ENCODE peak calls at places on chromosomes 6 and 20, in six cellular contexts. G, J, Y, C, S and P are unnamed samples. For H3K36me3, the result is how much of the 10 kb centered on the place peaks cover.

GRCh38 chr6:168681748-168682147 is 240.8 kb downstream of the SMOC2 start:
- DNase-seq in G (no peak), J (no peak), Y (no peak), C (no peak), S (no peak), P (no peak)

GRCh38 chr20:5020760-5021159 is 19.4 kb upstream of the SLC23A2 start:
- DNase-seq in G (no peak), J (no peak), Y (no peak), C (no peak), S (no peak), P (no peak)

GRCh38 chr6:104638841-104639290 is 220.9 kb downstream of the HACE1 start:
- DNase-seq in G (no peak), J (no peak), Y (no peak), C (no peak), S (no peak), P (no peak)

GRCh38 chr20:32482251-32483220 is 102.6 kb downstream of the NOL4L start:
- DNase-seq in G (no peak), J (peak), Y (peak), C (peak), S (peak), P (no peak)

GRCh38 chr20:64226686-64227576 is 28.6 kb upstream of the PCMTD2 start:
- DNase-seq in G (no peak), J (no peak), Y (no peak), C (peak), S (no peak), P (no peak)

GRCh38 chr6:27312146-27312949 is at the start of gene POM121L2:
- DNase-seq in G (peak), J (peak), Y (no peak), C (peak), S (peak), P (peak)

GRCh38 chr20:63636752-63637633 is 10.1 kb upstream of the GMEB2 start:
- DNase-seq in G (no peak), J (no peak), Y (no peak), C (no peak), S (no peak), P (no peak)

GRCh38 chr6:132684998-132685397 is 26.0 kb upstream of the TAAR1 start:
- DNase-seq in G (no peak), J (no peak), Y (no peak), C (no peak), S (no peak), P (no peak)

GRCh38 chr6:36122495-36123269 is 7.6 kb upstream of the MAPK13 start:
- DNase-seq in G (no peak), J (no peak), Y (no peak), C (no peak), S (no peak), P (no peak)

GRCh38 chr6:143652840-143653239 is 24.9 kb upstream of the PHACTR2 start:
- DNase-seq in G (no peak), J (no peak), Y (no peak), C (no peak), S (no peak), P (no peak)

GRCh38 chr6:147204060-147204785 is at the start of gene STXBP5:
- DNase-seq in G (no peak), J (peak), Y (peak), C (peak), S (peak), P (peak)

GRCh38 chr6:125717120-125717731 is 32.2 kb upstream of the HEY2 start:
- DNase-seq in G (no peak), J (no peak), Y (no peak), C (no peak), S (no peak), P (peak)

GRCh38 chr20:42754713-42755112 is 435.0 kb downstream of the PTPRT start:
- DNase-seq in G (no peak), J (no peak), Y (no peak), C (no peak), S (no peak), P (no peak)

GRCh38 chr6:38110407-38111025 is 291.0 kb downstream of the ZFAND3 start:
- DNase-seq in G (no peak), J (no peak), Y (no peak), C (no peak), S (no peak), P (no peak)

GRCh38 chr20:2998728-2999127 is 44.7 kb upstream of the GNRH2 start:
- DNase-seq in G (no peak), J (no peak), Y (no peak), C (no peak), S (no peak), P (no peak)

GRCh38 chr6:154370545-154370944 is 13.9 kb upstream of the IPCEF1 start:
- DNase-seq in G (no peak), J (peak), Y (no peak), C (no peak), S (peak), P (no peak)

GRCh38 chr20:634526-634925 is 18.5 kb downstream of the SRXN1 start:
- DNase-seq in G (no peak), J (no peak), Y (no peak), C (no peak), S (no peak), P (no peak)

GRCh38 chr6:87623248-87623647 is 33.3 kb downstream of the ORC3 start:
- DNase-seq in G (peak), J (no peak), Y (no peak), C (no peak), S (no peak), P (no peak)

GRCh38 chr6:39617023-39617422 is 108.2 kb downstream of the KIF6 start:
- DNase-seq in G (no peak), J (no peak), Y (no peak), C (no peak), S (no peak), P (no peak)

GRCh38 chr6:13357551-13358075 is 29.3 kb upstream of the TBC1D7 start:
- DNase-seq in G (no peak), J (no peak), Y (no peak), C (no peak), S (no peak), P (no peak)

GRCh38 chr6:118054082-118054481 is 147.0 kb downstream of the SLC35F1 start:
- DNase-seq in G (no peak), J (no peak), Y (no peak), C (no peak), S (no peak), P (no peak)

GRCh38 chr6:157273756-157274088 is 49.6 kb downstream of the TMEM242 start:
- DNase-seq in G (no peak), J (peak), Y (no peak), C (peak), S (no peak), P (peak)

GRCh38 chr6:30647802-30648460 is 998 bp downstream of the C6orf136 start:
- DNase-seq in G (no peak), J (no peak), Y (no peak), C (no peak), S (no peak), P (no peak)

GRCh38 chr6:113854531-113855499 is 2.3 kb upstream of the MARCKS start:
- DNase-seq in G (peak), J (peak), Y (peak), C (peak), S (peak), P (peak)
- TF ChIP-seq CTCF in G (peak), J (peak), Y (no peak), C (no peak), S (peak), P (peak)

GRCh38 chr6:46017726-46018125 is 2.1 kb upstream of the CLIC5 start:
- DNase-seq in G (no peak), J (no peak), Y (no peak), C (no peak), S (no peak), P (no peak)

GRCh38 chr6:46014054-46014453 is 1.6 kb downstream of the CLIC5 start:
- DNase-seq in G (no peak), J (no peak), Y (no peak), C (no peak), S (no peak), P (no peak)

GRCh38 chr6:46014511-46015118 is 1.0 kb downstream of the CLIC5 start:
- DNase-seq in G (no peak), J (peak), Y (no peak), C (peak), S (no peak), P (no peak)

GRCh38 chr6:46015119-46015968 is at the start of gene CLIC5:
- DNase-seq in G (peak), J (peak), Y (no peak), C (peak), S (no peak), P (peak)

DNA sequence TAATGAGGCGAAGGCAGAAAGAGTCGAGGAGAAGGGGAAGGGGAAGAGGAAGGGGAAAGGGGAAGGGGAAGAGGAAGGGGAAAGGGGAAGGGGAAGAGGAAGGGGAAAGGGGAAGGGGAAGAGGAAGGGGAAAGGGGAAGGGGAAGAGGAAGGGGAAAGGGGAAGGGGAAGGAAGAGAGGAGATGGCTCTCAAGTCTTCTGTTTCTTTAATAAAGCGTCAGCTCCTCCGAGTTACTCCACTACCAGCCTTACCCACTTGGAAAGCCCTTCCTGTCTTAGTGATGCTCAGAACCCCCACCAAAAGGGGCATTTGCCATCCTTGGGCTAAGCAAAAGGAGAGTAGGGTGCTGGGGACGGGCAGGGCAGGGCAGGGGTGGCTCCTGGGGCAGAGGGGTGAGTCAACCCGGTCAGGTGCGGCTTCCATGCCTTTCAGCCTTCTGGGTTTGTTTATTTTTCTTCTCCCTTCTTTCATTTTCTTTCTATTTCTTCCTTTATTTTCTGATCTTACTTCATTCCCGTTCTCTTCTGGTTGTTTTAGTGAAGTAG is 476 bp upstream of the CLIC5 start:
- DNase-seq in G (no peak), J (no peak), Y (no peak), C (peak), S (no peak), P (no peak)
- H3K4me3 ChIP-seq in G (peak), J (peak), Y (no peak), C (no peak), S (peak), P (no peak)

GRCh38 chr20:24016560-24016959 is 28.0 kb upstream of the GGTLC1 start:
- DNase-seq in G (no peak), J (no peak), Y (no peak), C (no peak), S (no peak), P (no peak)

GRCh38 chr20:24013953-24014352 is 25.4 kb upstream of the GGTLC1 start:
- DNase-seq in G (no peak), J (no peak), Y (no peak), C (no peak), S (no peak), P (no peak)

GRCh38 chr20:24017160-24017761 is 28.7 kb upstream of the GGTLC1 start:
- DNase-seq in G (no peak), J (no peak), Y (no peak), C (no peak), S (peak), P (no peak)

GRCh38 chr20:24018796-24019195 is 30.2 kb upstream of the GGTLC1 start:
- DNase-seq in G (no peak), J (no peak), Y (no peak), C (no peak), S (peak), P (no peak)
- H3K36me3 ChIP-seq in G (under half), J (under half), Y (under half), C (under half), S (under half), P (under half)

DNA sequence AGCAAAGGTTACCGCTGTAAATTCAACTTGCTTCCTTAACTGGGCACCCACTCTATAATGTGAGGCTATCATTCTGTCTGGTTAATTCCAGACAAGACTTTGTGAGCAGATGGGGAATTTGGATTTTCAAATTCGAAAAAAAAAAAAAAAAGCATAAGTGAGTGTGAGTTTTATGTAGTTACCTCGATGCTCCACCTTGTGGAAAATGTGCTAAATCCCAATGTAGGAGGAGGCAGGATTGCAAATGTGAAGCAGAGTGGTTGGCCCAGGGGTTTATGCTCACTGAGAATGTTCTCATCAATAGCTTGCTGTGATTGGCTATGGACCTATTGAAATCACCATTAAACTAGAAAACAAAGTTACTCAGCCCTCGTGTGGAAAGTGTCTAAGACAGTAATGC is 150.9 kb upstream of the GMDS start:
- DNase-seq in G (no peak), J (no peak), Y (no peak), C (no peak), S (peak), P (no peak)
- TF ChIP-seq CTCF in G (no peak), J (peak), Y (no peak), C (no peak), S (peak), P (no peak)

DNA sequence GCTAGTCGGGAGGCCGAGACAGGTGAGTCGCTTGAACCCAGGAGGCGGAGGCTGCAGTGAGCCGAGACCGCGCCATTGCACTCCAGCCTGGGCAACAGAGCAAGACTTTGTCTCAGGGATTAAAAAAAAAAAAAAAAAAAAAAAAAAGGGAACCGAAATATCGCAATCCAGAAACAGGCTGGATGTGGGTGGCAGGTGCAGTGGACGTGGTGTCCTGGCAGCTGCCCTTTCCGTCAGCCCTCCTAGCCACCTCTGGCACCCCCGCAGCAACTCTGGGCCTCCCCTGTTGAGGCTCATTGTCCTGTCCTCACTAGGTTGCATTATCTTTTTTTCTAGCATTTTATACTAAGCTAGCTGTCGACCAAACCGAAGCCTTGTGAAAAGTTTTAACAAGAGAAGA is 113.5 kb downstream of the DTNBP1 start:
- DNase-seq in G (no peak), J (no peak), Y (no peak), C (no peak), S (no peak), P (no peak)
- H3K4me3 ChIP-seq in G (no peak), J (no peak), Y (no peak), C (no peak), S (no peak), P (no peak)

GRCh38 chr6:41688256-41688965 is 47.0 kb downstream of the TFEB start:
- DNase-seq in G (no peak), J (no peak), Y (no peak), C (no peak), S (no peak), P (no peak)
- H3K36me3 ChIP-seq in G (under half), J (under half), Y (under half), C (under half), S (under half), P (half or more)

GRCh38 chr6:155408981-155409380 is 46.7 kb downstream of the NOX3 start:
- DNase-seq in G (no peak), J (no peak), Y (no peak), C (no peak), S (no peak), P (no peak)
- TF ChIP-seq CTCF in G (no peak), J (peak), Y (no peak), C (no peak), S (no peak), P (no peak)

GRCh38 chr6:138964012-138964411 is 24.0 kb downstream of the REPS1 start:
- DNase-seq in G (no peak), J (no peak), Y (no peak), C (no peak), S (no peak), P (no peak)
- H3K4me3 ChIP-seq in G (no peak), J (no peak), Y (no peak), C (no peak), S (no peak), P (no peak)